ENCODE peak calls at places on chromosomes 16 and 17, in four cellular contexts. S, V, F and O are unnamed samples.

GRCh38 chr17:5838661-5839300 is 231.4 kb upstream of the WSCD1 start:
- DNase-seq in F (no peak), S (no peak), V (no peak), O (no peak)

GRCh38 chr17:21263351-21263750 is 10.1 kb upstream of the NATD1 start:
- DNase-seq in F (no peak), V (no peak), S (no peak), O (peak; percentile 86)

GRCh38 chr17:68101992-68102758 is 66.6 kb downstream of the KPNA2 start:
- DNase-seq in V (no peak), F (no peak), S (no peak), O (no peak)

GRCh38 chr16:85754403-85754802 is 3.5 kb upstream of the C16orf74 start:
- DNase-seq in F (no peak), S (no peak), V (no peak), O (no peak)

GRCh38 chr16:16881771-16882170 is 502.8 kb downstream of the NPIPA7 start:
- DNase-seq in F (no peak), V (no peak), S (no peak), O (no peak)

GRCh38 chr16:88914750-88915368 is 48.4 kb upstream of the PABPN1L start:
- DNase-seq in F (no peak), V (peak; percentile 77), S (no peak), O (no peak)

GRCh38 chr16:27708651-27709050 is 158.7 kb downstream of the KATNIP start:
- DNase-seq in F (no peak), V (no peak), S (no peak), O (no peak)

GRCh38 chr16:74991593-74992403 is 6.9 kb upstream of the WDR59 start:
- DNase-seq in V (no peak), S (no peak), F (no peak), O (no peak)

GRCh38 chr16:23254338-23254737 is 47.8 kb upstream of the SCNN1B start:
- DNase-seq in S (no peak), V (no peak), F (no peak), O (no peak)

GRCh38 chr17:65064452-65065019 is 8.0 kb upstream of the GNA13 start:
- DNase-seq in F (no peak), S (no peak), V (no peak), O (peak; percentile 94)

GRCh38 chr16:31042866-31043265 is 9.5 kb downstream of the STX4 start:
- DNase-seq in V (no peak), S (no peak), F (no peak), O (no peak)

GRCh38 chr17:80696456-80696855 is 151.8 kb downstream of the RPTOR start:
- DNase-seq in F (no peak), S (no peak), V (no peak), O (no peak)

GRCh38 chr17:53724726-53725125 is 98.0 kb upstream of the KIF2B start:
- DNase-seq in V (no peak), F (no peak), S (no peak), O (no peak)

GRCh38 chr16:6573577-6573976 is 759.1 kb upstream of the RBFOX1 start:
- DNase-seq in S (peak; percentile 42), F (peak; percentile 0), V (no peak), O (no peak)

GRCh38 chr16:16146380-16147315 is 76.6 kb downstream of the ABCC6 start:
- DNase-seq in V (peak; percentile 26), F (no peak), S (no peak), O (no peak)

GRCh38 chr17:82097187-82097918 is 683 bp downstream of the FASN start:
- DNase-seq in F (no peak), S (no peak), V (peak; percentile 69), O (no peak)

GRCh38 chr17:77345260-77345910 is 204.6 kb downstream of the SEC14L1 start:
- DNase-seq in V (peak; percentile 51), S (no peak), F (no peak), O (no peak)

GRCh38 chr17:50060951-50061712 is 5.2 kb downstream of the ITGA3 start:
- DNase-seq in V (peak; percentile 93), F (peak; percentile 70), S (no peak), O (no peak)

GRCh38 chr16:84081446-84081989 is 35.2 kb downstream of the MBTPS1 start:
- DNase-seq in F (no peak), V (no peak), S (no peak), O (no peak)

GRCh38 chr17:27378482-27379200 is 77.6 kb upstream of the KSR1 start:
- DNase-seq in F (no peak), S (no peak), V (no peak), O (no peak)

GRCh38 chr17:74531231-74531761 is at the start of gene CD300LB:
- DNase-seq in F (no peak), V (no peak), S (no peak), O (no peak)

GRCh38 chr17:41486809-41487530 is 2.7 kb downstream of the KRT36 start:
- DNase-seq in V (no peak), F (no peak), S (no peak), O (no peak)

GRCh38 chr17:19733953-19734526 is 14.1 kb downstream of the ALDH3A1 start:
- DNase-seq in S (peak; percentile 45), V (no peak), F (no peak), O (no peak)

GRCh38 chr17:8632087-8632486 is 1.6 kb upstream of the MYH10 start:
- DNase-seq in S (no peak), V (no peak), F (no peak), O (no peak)

GRCh38 chr16:68242926-68243858 is 2.0 kb upstream of the PLA2G15 start:
- DNase-seq in S (no peak), V (peak; percentile 11), F (no peak), O (no peak)

GRCh38 chr16:67862623-67863583 is 9.9 kb upstream of the EDC4 start:
- DNase-seq in F (no peak), V (peak; percentile 83), S (no peak), O (no peak)

GRCh38 chr17:68777856-68778694 is 176.9 kb upstream of the FAM20A start:
- DNase-seq in F (no peak), S (peak; percentile 93), V (no peak), O (no peak)

GRCh38 chr16:49158029-49158642 is 123.5 kb downstream of the CBLN1 start:
- DNase-seq in V (no peak), F (no peak), S (no peak), O (peak; percentile 9)

GRCh38 chr16:9670058-9670457 is 512.2 kb downstream of the GRIN2A start:
- DNase-seq in V (no peak), F (no peak), S (no peak), O (no peak)

GRCh38 chr16:27083861-27084261 is 17.1 kb downstream of the C16orf82 start:
- DNase-seq in V (peak; percentile 38), F (no peak), S (no peak), O (no peak)

GRCh38 chr17:67559381-67559966 is 158.3 kb upstream of the NOL11 start:
- DNase-seq in V (no peak), S (no peak), F (no peak), O (no peak)

GRCh38 chr16:30786115-30786935 is 680 bp downstream of the ZNF629 start:
- DNase-seq in V (peak; percentile 63), S (no peak), F (peak; percentile 56), O (no peak)

GRCh38 chr16:68251812-68252211 is 6.6 kb downstream of the PLA2G15 start:
- DNase-seq in V (peak; percentile 67), F (no peak), S (no peak), O (no peak)

GRCh38 chr17:8326591-8327583 is 12.8 kb upstream of the ODF4 start:
- DNase-seq in V (peak; percentile 64), F (no peak), S (no peak), O (no peak)

GRCh38 chr17:72393553-72393952 is 272.7 kb downstream of the SOX9 start:
- DNase-seq in S (no peak), F (peak; percentile 87), V (no peak), O (no peak)

GRCh38 chr17:18037482-18037881 is 1.5 kb downstream of the ATPAF2 start:
- DNase-seq in S (no peak), V (no peak), F (no peak), O (no peak)